ENCODE peak calls at places on chromosomes 3 and 15, in eight cellular contexts. G, J, Q, E, X, U, V and C are unnamed samples.

GRCh38 chr3:128196645-128197044 is 43.4 kb downstream of the EEFSEC start:
- DNase-seq in E (no peak), X (no peak), V (no peak), Q (no peak), U (no peak), J (no peak), G (no peak), C (no peak)

GRCh38 chr3:37961622-37962455 is 28.7 kb upstream of the VILL start:
- DNase-seq in V (peak; percentile 56), U (no peak), Q (no peak), E (no peak), J (no peak), X (no peak), G (no peak), C (no peak)

GRCh38 chr15:66138096-66138783 is 115.3 kb downstream of the MEGF11 start:
- DNase-seq in E (no peak), X (no peak), Q (peak; percentile 33), J (no peak), G (peak; percentile 59), V (no peak), U (no peak), C (no peak)

GRCh38 chr3:123287962-123288302 is 86.2 kb downstream of the SEC22A start:
- DNase-seq in V (no peak), Q (no peak), J (no peak), E (no peak), X (no peak), U (no peak), G (no peak), C (no peak)

GRCh38 chr15:44300567-44300966 is 12.0 kb downstream of the GOLM2 start:
- DNase-seq in U (peak; percentile 69), J (no peak), X (no peak), E (peak; percentile 22), G (no peak), Q (no peak), V (no peak), C (no peak)

GRCh38 chr3:155233213-155233612 is 60.3 kb downstream of the STRIT1 start:
- DNase-seq in J (peak; percentile 79), X (no peak), G (peak; percentile 61), Q (no peak), E (no peak), V (peak; percentile 49), U (no peak), C (peak; percentile 24)

GRCh38 chr15:55993111-55993803 is at the start of gene NEDD4:
- DNase-seq in U (peak; percentile 64), J (peak; percentile 87), E (peak; percentile 67), Q (peak; percentile 93), X (peak; percentile 64), G (peak; percentile 80), V (peak; percentile 94), C (peak; percentile 96)

GRCh38 chr3:21704796-21705195 is 46.2 kb downstream of the ZNF385D start:
- DNase-seq in E (no peak), G (no peak), Q (no peak), V (no peak), J (no peak), X (no peak), U (no peak), C (peak; percentile 13)

GRCh38 chr3:66456711-66457173 is 44.1 kb downstream of the LRIG1 start:
- DNase-seq in U (peak; percentile 63), V (no peak), Q (no peak), J (peak; percentile 8), X (no peak), E (no peak), G (no peak), C (no peak)

GRCh38 chr3:48693826-48694225 is 8.1 kb upstream of the NCKIPSD start:
- DNase-seq in E (no peak), J (no peak), G (no peak), V (no peak), X (no peak), Q (no peak), U (no peak), C (no peak)

GRCh38 chr15:68310178-68310810 is 32.7 kb downstream of the FEM1B start:
- DNase-seq in U (no peak), G (no peak), V (no peak), E (no peak), J (peak; percentile 45), Q (no peak), X (no peak), C (peak; percentile 6)

GRCh38 chr15:89399390-89400120 is 64.9 kb upstream of the POLG start:
- DNase-seq in V (no peak), Q (peak; percentile 31), U (peak; percentile 67), G (peak; percentile 66), X (no peak), E (peak; percentile 63), J (no peak), C (peak; percentile 57)

GRCh38 chr15:71116942-71117341 is 1.7 kb downstream of the THSD4 start:
- DNase-seq in V (peak; percentile 61), X (no peak), U (no peak), G (no peak), Q (peak; percentile 49), J (no peak), E (no peak), C (no peak)

GRCh38 chr3:141020139-141020940 is 30.8 kb upstream of the SPSB4 start:
- DNase-seq in V (no peak), U (peak; percentile 60), G (no peak), E (no peak), Q (no peak), X (no peak), J (peak; percentile 74), C (no peak)

GRCh38 chr3:169022457-169022856 is 641.1 kb downstream of the MECOM start:
- DNase-seq in J (no peak), X (no peak), Q (peak; percentile 5), V (no peak), U (no peak), G (no peak), E (no peak), C (no peak)

GRCh38 chr15:42385206-42385979 is 26.1 kb downstream of the CAPN3 start:
- DNase-seq in X (no peak), Q (no peak), E (no peak), G (peak; percentile 26), V (no peak), U (peak; percentile 36), J (peak; percentile 55), C (peak; percentile 38)